ENCODE peak calls at places on chromosomes 11 and 22, in seven cellular contexts. One of them, this sample, is unnamed.

GRCh38 chr11:88535916-88536547 is 198.5 kb upstream of the CTSC start:
- DNase-seq in left ventricle myocardium inferior: no peak
- DNase-seq in fibroblast of pulmonary artery: peak
- DNase-seq in cardiac muscle cell: no peak
- DNase-seq in brain microvascular endothelial cell: no peak
- DNase-seq in NB4: peak
- DNase-seq in Calu3: no peak
- DNase-seq in this sample: peak

GRCh38 chr22:39236321-39237275 is 8.2 kb downstream of the PDGFB start:
- DNase-seq in fibroblast of pulmonary artery: no peak
- DNase-seq in brain microvascular endothelial cell: peak
- DNase-seq in NB4: peak
- DNase-seq in Calu3: no peak
- DNase-seq in cardiac muscle cell: peak
- DNase-seq in left ventricle myocardium inferior: peak
- DNase-seq in this sample: no peak

GRCh38 chr11:85663080-85663729 is 1.7 kb downstream of the CREBZF start:
- DNase-seq in left ventricle myocardium inferior: no peak
- DNase-seq in cardiac muscle cell: no peak
- DNase-seq in brain microvascular endothelial cell: no peak
- DNase-seq in NB4: peak
- DNase-seq in Calu3: no peak
- DNase-seq in fibroblast of pulmonary artery: no peak
- DNase-seq in this sample: no peak

GRCh38 chr11:60899021-60899936 is 7.1 kb downstream of the PRPF19 start:
- DNase-seq in cardiac muscle cell: peak
- DNase-seq in brain microvascular endothelial cell: peak
- DNase-seq in fibroblast of pulmonary artery: peak
- DNase-seq in Calu3: peak
- DNase-seq in left ventricle myocardium inferior: no peak
- DNase-seq in NB4: peak
- DNase-seq in this sample: peak

GRCh38 chr22:33274214-33274828 is 216.1 kb upstream of the SYN3 start:
- DNase-seq in brain microvascular endothelial cell: no peak
- DNase-seq in cardiac muscle cell: peak
- DNase-seq in fibroblast of pulmonary artery: peak
- DNase-seq in NB4: peak
- DNase-seq in left ventricle myocardium inferior: no peak
- DNase-seq in Calu3: peak
- DNase-seq in this sample: peak

GRCh38 chr11:101008961-101009684 is 120.5 kb downstream of the PGR start:
- DNase-seq in NB4: no peak
- DNase-seq in Calu3: no peak
- DNase-seq in cardiac muscle cell: no peak
- DNase-seq in left ventricle myocardium inferior: no peak
- DNase-seq in fibroblast of pulmonary artery: no peak
- DNase-seq in brain microvascular endothelial cell: no peak
- DNase-seq in this sample: no peak

GRCh38 chr11:11230802-11231562 is 122.1 kb downstream of the CSNK2A3 start:
- DNase-seq in NB4: peak
- DNase-seq in left ventricle myocardium inferior: no peak
- DNase-seq in brain microvascular endothelial cell: no peak
- DNase-seq in Calu3: peak
- DNase-seq in fibroblast of pulmonary artery: no peak
- DNase-seq in cardiac muscle cell: peak
- DNase-seq in this sample: no peak

GRCh38 chr22:27113211-27114030 is 456.0 kb downstream of the MIAT start:
- DNase-seq in Calu3: peak
- DNase-seq in cardiac muscle cell: no peak
- DNase-seq in fibroblast of pulmonary artery: peak
- DNase-seq in NB4: peak
- DNase-seq in brain microvascular endothelial cell: peak
- DNase-seq in left ventricle myocardium inferior: peak
- DNase-seq in this sample: peak

GRCh38 chr11:116537121-116537520 is 235.7 kb downstream of the BUD13 start:
- DNase-seq in brain microvascular endothelial cell: no peak
- DNase-seq in NB4: no peak
- DNase-seq in fibroblast of pulmonary artery: no peak
- DNase-seq in Calu3: no peak
- DNase-seq in left ventricle myocardium inferior: no peak
- DNase-seq in cardiac muscle cell: no peak
- DNase-seq in this sample: no peak

GRCh38 chr22:47328550-47329243 is 566.2 kb downstream of the TBC1D22A start:
- DNase-seq in brain microvascular endothelial cell: peak
- DNase-seq in NB4: peak
- DNase-seq in left ventricle myocardium inferior: no peak
- DNase-seq in Calu3: peak
- DNase-seq in cardiac muscle cell: no peak
- DNase-seq in fibroblast of pulmonary artery: peak
- DNase-seq in this sample: peak

GRCh38 chr11:71971676-71972075 is 27.0 kb upstream of the IL18BP start:
- DNase-seq in brain microvascular endothelial cell: no peak
- DNase-seq in left ventricle myocardium inferior: no peak
- DNase-seq in Calu3: no peak
- DNase-seq in cardiac muscle cell: no peak
- DNase-seq in NB4: no peak
- DNase-seq in fibroblast of pulmonary artery: no peak
- DNase-seq in this sample: no peak

GRCh38 chr11:15947681-15948648 is 408.4 kb downstream of the SOX6 start:
- DNase-seq in fibroblast of pulmonary artery: no peak
- DNase-seq in left ventricle myocardium inferior: no peak
- DNase-seq in NB4: no peak
- DNase-seq in brain microvascular endothelial cell: no peak
- DNase-seq in cardiac muscle cell: no peak
- DNase-seq in Calu3: peak
- DNase-seq in this sample: no peak
- TF ChIP-seq CTCF in fibroblast of pulmonary artery: no peak
- TF ChIP-seq CTCF in left ventricle myocardium inferior: no peak
- TF ChIP-seq CTCF in NB4: no peak
- TF ChIP-seq CTCF in brain microvascular endothelial cell: no peak
- TF ChIP-seq CTCF in cardiac muscle cell: no peak
- TF ChIP-seq CTCF in Calu3: no peak
- TF ChIP-seq CTCF in this sample: no peak

GRCh38 chr22:20583471-20583922 is 76.1 kb downstream of the MED15 start:
- DNase-seq in brain microvascular endothelial cell: no peak
- DNase-seq in NB4: peak
- DNase-seq in Calu3: no peak
- DNase-seq in fibroblast of pulmonary artery: no peak
- DNase-seq in cardiac muscle cell: no peak
- DNase-seq in left ventricle myocardium inferior: peak
- DNase-seq in this sample: no peak
- TF ChIP-seq CTCF in brain microvascular endothelial cell: peak
- TF ChIP-seq CTCF in NB4: no peak
- TF ChIP-seq CTCF in Calu3: no peak
- TF ChIP-seq CTCF in fibroblast of pulmonary artery: no peak
- TF ChIP-seq CTCF in cardiac muscle cell: peak
- TF ChIP-seq CTCF in left ventricle myocardium inferior: no peak
- TF ChIP-seq CTCF in this sample: peak

GRCh38 chr11:118434553-118435232 is 1.6 kb upstream of the KMT2A start:
- DNase-seq in brain microvascular endothelial cell: no peak
- DNase-seq in fibroblast of pulmonary artery: peak
- DNase-seq in NB4: peak
- DNase-seq in cardiac muscle cell: peak
- DNase-seq in left ventricle myocardium inferior: peak
- DNase-seq in Calu3: peak
- DNase-seq in this sample: no peak
- TF ChIP-seq CTCF in brain microvascular endothelial cell: peak
- TF ChIP-seq CTCF in fibroblast of pulmonary artery: no peak
- TF ChIP-seq CTCF in NB4: no peak
- TF ChIP-seq CTCF in cardiac muscle cell: no peak
- TF ChIP-seq CTCF in left ventricle myocardium inferior: no peak
- TF ChIP-seq CTCF in Calu3: no peak
- TF ChIP-seq CTCF in this sample: no peak

GRCh38 chr11:130775306-130776043 is 140.8 kb downstream of the SNX19 start:
- DNase-seq in cardiac muscle cell: no peak
- DNase-seq in left ventricle myocardium inferior: no peak
- DNase-seq in fibroblast of pulmonary artery: no peak
- DNase-seq in brain microvascular endothelial cell: peak
- DNase-seq in Calu3: no peak
- DNase-seq in NB4: no peak
- DNase-seq in this sample: peak
- TF ChIP-seq CTCF in cardiac muscle cell: no peak
- TF ChIP-seq CTCF in left ventricle myocardium inferior: no peak
- TF ChIP-seq CTCF in fibroblast of pulmonary artery: no peak
- TF ChIP-seq CTCF in brain microvascular endothelial cell: no peak
- TF ChIP-seq CTCF in Calu3: no peak
- TF ChIP-seq CTCF in NB4: no peak
- TF ChIP-seq CTCF in this sample: no peak

GRCh38 chr11:133530501-133530835 is 1.8 kb downstream of the OPCML start:
- DNase-seq in NB4: no peak
- DNase-seq in Calu3: no peak
- DNase-seq in brain microvascular endothelial cell: no peak
- DNase-seq in fibroblast of pulmonary artery: no peak
- DNase-seq in left ventricle myocardium inferior: no peak
- DNase-seq in cardiac muscle cell: no peak
- DNase-seq in this sample: no peak
- TF ChIP-seq CTCF in NB4: no peak
- TF ChIP-seq CTCF in Calu3: no peak
- TF ChIP-seq CTCF in brain microvascular endothelial cell: no peak
- TF ChIP-seq CTCF in fibroblast of pulmonary artery: no peak
- TF ChIP-seq CTCF in left ventricle myocardium inferior: no peak
- TF ChIP-seq CTCF in cardiac muscle cell: no peak
- TF ChIP-seq CTCF in this sample: no peak

GRCh38 chr22:46021577-46021976 is 44.6 kb upstream of the WNT7B start:
- DNase-seq in brain microvascular endothelial cell: no peak
- DNase-seq in cardiac muscle cell: no peak
- DNase-seq in left ventricle myocardium inferior: no peak
- DNase-seq in fibroblast of pulmonary artery: no peak
- DNase-seq in NB4: no peak
- DNase-seq in Calu3: no peak
- DNase-seq in this sample: no peak
- TF ChIP-seq CTCF in brain microvascular endothelial cell: no peak
- TF ChIP-seq CTCF in cardiac muscle cell: no peak
- TF ChIP-seq CTCF in left ventricle myocardium inferior: no peak
- TF ChIP-seq CTCF in fibroblast of pulmonary artery: no peak
- TF ChIP-seq CTCF in NB4: no peak
- TF ChIP-seq CTCF in Calu3: no peak
- TF ChIP-seq CTCF in this sample: no peak

DNA sequence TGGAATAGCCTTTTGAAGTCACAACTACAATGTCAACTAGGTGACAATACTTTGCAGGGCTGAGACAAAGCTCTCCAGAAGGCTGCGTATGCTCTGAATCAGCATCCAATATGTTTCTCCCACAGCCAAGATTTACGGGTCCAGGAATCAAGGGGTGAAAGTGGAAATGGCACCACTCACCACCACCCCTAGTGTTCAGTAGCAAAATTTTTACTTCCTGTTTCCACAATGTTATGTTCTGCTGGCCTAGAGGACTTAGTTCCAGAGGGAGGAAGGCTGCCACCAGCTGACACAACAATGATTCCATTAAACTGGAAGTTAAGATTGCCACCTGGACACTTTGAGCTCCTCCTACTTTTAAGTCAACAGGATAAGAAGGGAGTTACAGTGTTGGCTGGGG is 68.5 kb upstream of the MPEG1 start:
- DNase-seq in cardiac muscle cell: no peak
- DNase-seq in fibroblast of pulmonary artery: no peak
- DNase-seq in Calu3: no peak
- DNase-seq in left ventricle myocardium inferior: no peak
- DNase-seq in brain microvascular endothelial cell: no peak
- DNase-seq in NB4: no peak
- DNase-seq in this sample: no peak
- TF ChIP-seq CTCF in cardiac muscle cell: no peak
- TF ChIP-seq CTCF in fibroblast of pulmonary artery: no peak
- TF ChIP-seq CTCF in Calu3: no peak
- TF ChIP-seq CTCF in left ventricle myocardium inferior: no peak
- TF ChIP-seq CTCF in brain microvascular endothelial cell: no peak
- TF ChIP-seq CTCF in NB4: no peak
- TF ChIP-seq CTCF in this sample: no peak

GRCh38 chr22:29729161-29729560 is 9.4 kb downstream of the CABP7 start:
- DNase-seq in cardiac muscle cell: no peak
- DNase-seq in fibroblast of pulmonary artery: no peak
- DNase-seq in NB4: no peak
- DNase-seq in left ventricle myocardium inferior: no peak
- DNase-seq in Calu3: no peak
- DNase-seq in brain microvascular endothelial cell: no peak
- DNase-seq in this sample: no peak
- TF ChIP-seq CTCF in cardiac muscle cell: no peak
- TF ChIP-seq CTCF in fibroblast of pulmonary artery: no peak
- TF ChIP-seq CTCF in NB4: no peak
- TF ChIP-seq CTCF in left ventricle myocardium inferior: no peak
- TF ChIP-seq CTCF in Calu3: no peak
- TF ChIP-seq CTCF in brain microvascular endothelial cell: no peak
- TF ChIP-seq CTCF in this sample: no peak

This sample was measured in MCF 10A.